ENCODE peak calls at places on chromosomes 2 and 18, in six cellular contexts. One of them, this sample, is unnamed.

GRCh38 chr2:133977385-133977784 is 276.5 kb upstream of the MGAT5 start:
- DNase-seq in NCI-H524: peak; percentile 11
- DNase-seq in lower leg skin: no peak
- DNase-seq in stomach: no peak
- DNase-seq in stimulated activated CD4-positive, alpha-beta T cell treated with anti-CD3 and anti-CD28 coated beads, Interleukin-2, amount 100 ng/mL, for 24 hours: no peak
- DNase-seq in NCI-H510A treated with DMSO at 0.1 percent for 48 hours: no peak
- DNase-seq in this sample: no peak

GRCh38 chr2:196329959-196330358 is 158.6 kb upstream of the STK17B start:
- DNase-seq in NCI-H524: no peak
- DNase-seq in lower leg skin: no peak
- DNase-seq in stomach: no peak
- DNase-seq in stimulated activated CD4-positive, alpha-beta T cell treated with anti-CD3 and anti-CD28 coated beads, Interleukin-2, amount 100 ng/mL, for 24 hours: no peak
- DNase-seq in NCI-H510A treated with DMSO at 0.1 percent for 48 hours: no peak
- DNase-seq in this sample: no peak

GRCh38 chr2:159145745-159146359 is 140.7 kb downstream of the WDSUB1 start:
- DNase-seq in NCI-H524: no peak
- DNase-seq in lower leg skin: no peak
- DNase-seq in stomach: no peak
- DNase-seq in stimulated activated CD4-positive, alpha-beta T cell treated with anti-CD3 and anti-CD28 coated beads, Interleukin-2, amount 100 ng/mL, for 24 hours: no peak
- DNase-seq in NCI-H510A treated with DMSO at 0.1 percent for 48 hours: no peak
- DNase-seq in this sample: no peak

GRCh38 chr2:86297382-86298147 is 39.9 kb downstream of the REEP1 start:
- DNase-seq in NCI-H524: no peak
- DNase-seq in lower leg skin: no peak
- DNase-seq in stomach: no peak
- DNase-seq in stimulated activated CD4-positive, alpha-beta T cell treated with anti-CD3 and anti-CD28 coated beads, Interleukin-2, amount 100 ng/mL, for 24 hours: no peak
- DNase-seq in NCI-H510A treated with DMSO at 0.1 percent for 48 hours: no peak
- DNase-seq in this sample: no peak

GRCh38 chr2:15363142-15363541 is 198.0 kb downstream of the NBAS start:
- DNase-seq in NCI-H524: no peak
- DNase-seq in lower leg skin: no peak
- DNase-seq in stomach: no peak
- DNase-seq in stimulated activated CD4-positive, alpha-beta T cell treated with anti-CD3 and anti-CD28 coated beads, Interleukin-2, amount 100 ng/mL, for 24 hours: no peak
- DNase-seq in NCI-H510A treated with DMSO at 0.1 percent for 48 hours: no peak
- DNase-seq in this sample: no peak

GRCh38 chr18:48393170-48393569 is 16.0 kb downstream of the ZBTB7C start:
- DNase-seq in NCI-H524: no peak
- DNase-seq in lower leg skin: no peak
- DNase-seq in stomach: no peak
- DNase-seq in stimulated activated CD4-positive, alpha-beta T cell treated with anti-CD3 and anti-CD28 coated beads, Interleukin-2, amount 100 ng/mL, for 24 hours: no peak
- DNase-seq in NCI-H510A treated with DMSO at 0.1 percent for 48 hours: no peak
- DNase-seq in this sample: no peak

GRCh38 chr2:96359310-96359709 is 23.7 kb downstream of the NCAPH start:
- DNase-seq in NCI-H524: no peak
- DNase-seq in lower leg skin: no peak
- DNase-seq in stomach: no peak
- DNase-seq in stimulated activated CD4-positive, alpha-beta T cell treated with anti-CD3 and anti-CD28 coated beads, Interleukin-2, amount 100 ng/mL, for 24 hours: no peak
- DNase-seq in NCI-H510A treated with DMSO at 0.1 percent for 48 hours: no peak
- DNase-seq in this sample: no peak

GRCh38 chr2:109376115-109376514 is 237.7 kb downstream of the SEPTIN10 start:
- DNase-seq in NCI-H524: no peak
- DNase-seq in lower leg skin: no peak
- DNase-seq in stomach: peak; percentile 23
- DNase-seq in stimulated activated CD4-positive, alpha-beta T cell treated with anti-CD3 and anti-CD28 coated beads, Interleukin-2, amount 100 ng/mL, for 24 hours: no peak
- DNase-seq in NCI-H510A treated with DMSO at 0.1 percent for 48 hours: no peak
- DNase-seq in this sample: no peak

GRCh38 chr2:81467096-81467495 is 1162.5 kb upstream of the LRRTM1 start:
- DNase-seq in NCI-H524: no peak
- DNase-seq in lower leg skin: no peak
- DNase-seq in stomach: no peak
- DNase-seq in stimulated activated CD4-positive, alpha-beta T cell treated with anti-CD3 and anti-CD28 coated beads, Interleukin-2, amount 100 ng/mL, for 24 hours: no peak
- DNase-seq in NCI-H510A treated with DMSO at 0.1 percent for 48 hours: no peak
- DNase-seq in this sample: no peak

GRCh38 chr2:8589721-8590120 is 92.1 kb upstream of the ID2 start:
- DNase-seq in NCI-H524: no peak
- DNase-seq in lower leg skin: no peak
- DNase-seq in stomach: no peak
- DNase-seq in stimulated activated CD4-positive, alpha-beta T cell treated with anti-CD3 and anti-CD28 coated beads, Interleukin-2, amount 100 ng/mL, for 24 hours: no peak
- DNase-seq in NCI-H510A treated with DMSO at 0.1 percent for 48 hours: no peak
- DNase-seq in this sample: no peak

GRCh38 chr2:49931243-49931642 is 776.9 kb upstream of the FSHR start:
- DNase-seq in NCI-H524: no peak
- DNase-seq in lower leg skin: no peak
- DNase-seq in stomach: no peak
- DNase-seq in stimulated activated CD4-positive, alpha-beta T cell treated with anti-CD3 and anti-CD28 coated beads, Interleukin-2, amount 100 ng/mL, for 24 hours: no peak
- DNase-seq in NCI-H510A treated with DMSO at 0.1 percent for 48 hours: no peak
- DNase-seq in this sample: no peak

This sample was measured in NCI-H345.